ENCODE peak calls at places on chromosomes 5 and 9, in four cellular contexts. G, V, A and J are unnamed samples.

GRCh38 chr5:77167695-77168111 is 42.8 kb upstream of the PDE8B start:
- DNase-seq in G (no peak), V (no peak), A (no peak), J (no peak)

GRCh38 chr5:34001231-34001935 is 6.5 kb downstream of the AMACR start:
- DNase-seq in G (peak), V (no peak), A (no peak), J (no peak)

GRCh38 chr9:109816490-109816889 is 36.5 kb downstream of the PALM2AKAP2 start:
- DNase-seq in G (no peak), V (no peak), A (no peak), J (no peak)

GRCh38 chr5:111742595-111742994 is 14.4 kb downstream of the NREP start:
- DNase-seq in G (peak), V (no peak), A (no peak), J (no peak)

GRCh38 chr5:142939884-142940283 is 169.7 kb downstream of the ARHGAP26 start:
- DNase-seq in G (no peak), V (no peak), A (no peak), J (no peak)

GRCh38 chr9:4721736-4722135 is 19.3 kb downstream of the AK3 start:
- DNase-seq in G (no peak), V (no peak), A (no peak), J (no peak)

GRCh38 chr5:113375492-113376060 is 59.2 kb downstream of the TSSK1B start:
- DNase-seq in G (no peak), V (no peak), A (no peak), J (no peak)

GRCh38 chr5:55062039-55062779 is 38.2 kb downstream of the GZMK start:
- DNase-seq in G (no peak), V (no peak), A (no peak), J (no peak)

GRCh38 chr5:74953961-74954720 is 88.0 kb upstream of the FAM169A start:
- DNase-seq in G (no peak), V (no peak), A (no peak), J (no peak)